ENCODE peak calls at places on chromosomes 16 and 17, in five cellular contexts. One of them, this sample, is unnamed.
A peak's percentile ranks its signal among the peaks of the same experiment; 100 is the strongest.

GRCh38 chr17:76246080-76247066 is 6.1 kb upstream of the RNF157 start:
- DNase-seq in HEK293T: peak; percentile 38
- DNase-seq in NCI-H2081: no peak
- DNase-seq in stimulated activated naive CD8-positive, alpha-beta T cell treated with anti-CD3 and anti-CD28 coated beads, Interleukin-15, Interleukin-2, amounts not matched to agents 100 U/mL and 50 U/mL, for 24 hours: peak; percentile 59
- DNase-seq in fibroblast of villous mesenchyme: peak; percentile 56
- DNase-seq in this sample: no peak

GRCh38 chr16:30005341-30006094 is 5.3 kb downstream of the DOC2A start:
- DNase-seq in HEK293T: peak; percentile 79
- DNase-seq in stimulated activated naive CD8-positive, alpha-beta T cell treated with anti-CD3 and anti-CD28 coated beads, Interleukin-15, Interleukin-2, amounts not matched to agents 100 U/mL and 50 U/mL, for 24 hours: no peak
- DNase-seq in fibroblast of villous mesenchyme: peak; percentile 48
- DNase-seq in NCI-H2081: peak; percentile 6
- DNase-seq in this sample: peak; percentile 8

GRCh38 chr16:1345087-1345486 is 6.6 kb downstream of the TSR3 start:
- DNase-seq in stimulated activated naive CD8-positive, alpha-beta T cell treated with anti-CD3 and anti-CD28 coated beads, Interleukin-15, Interleukin-2, amounts not matched to agents 100 U/mL and 50 U/mL, for 24 hours: no peak
- DNase-seq in HEK293T: no peak
- DNase-seq in NCI-H2081: no peak
- DNase-seq in fibroblast of villous mesenchyme: no peak
- DNase-seq in this sample: no peak

GRCh38 chr17:77698903-77699615 is 259.4 kb upstream of the TNRC6C start:
- DNase-seq in HEK293T: no peak
- DNase-seq in stimulated activated naive CD8-positive, alpha-beta T cell treated with anti-CD3 and anti-CD28 coated beads, Interleukin-15, Interleukin-2, amounts not matched to agents 100 U/mL and 50 U/mL, for 24 hours: no peak
- DNase-seq in fibroblast of villous mesenchyme: no peak
- DNase-seq in NCI-H2081: no peak
- DNase-seq in this sample: no peak

GRCh38 chr17:65407017-65407416 is 154.4 kb downstream of the AXIN2 start:
- DNase-seq in HEK293T: no peak
- DNase-seq in NCI-H2081: no peak
- DNase-seq in stimulated activated naive CD8-positive, alpha-beta T cell treated with anti-CD3 and anti-CD28 coated beads, Interleukin-15, Interleukin-2, amounts not matched to agents 100 U/mL and 50 U/mL, for 24 hours: no peak
- DNase-seq in fibroblast of villous mesenchyme: peak; percentile 11
- DNase-seq in this sample: no peak

GRCh38 chr17:16516594-16517018 is 24.6 kb upstream of the LRRC75A start:
- DNase-seq in NCI-H2081: no peak
- DNase-seq in stimulated activated naive CD8-positive, alpha-beta T cell treated with anti-CD3 and anti-CD28 coated beads, Interleukin-15, Interleukin-2, amounts not matched to agents 100 U/mL and 50 U/mL, for 24 hours: no peak
- DNase-seq in fibroblast of villous mesenchyme: peak; percentile 75
- DNase-seq in HEK293T: peak; percentile 52
- DNase-seq in this sample: no peak

GRCh38 chr16:21104124-21104860 is 46.4 kb downstream of the DNAH3 start:
- DNase-seq in stimulated activated naive CD8-positive, alpha-beta T cell treated with anti-CD3 and anti-CD28 coated beads, Interleukin-15, Interleukin-2, amounts not matched to agents 100 U/mL and 50 U/mL, for 24 hours: no peak
- DNase-seq in HEK293T: no peak
- DNase-seq in NCI-H2081: no peak
- DNase-seq in fibroblast of villous mesenchyme: peak; percentile 21
- DNase-seq in this sample: no peak

GRCh38 chr16:67803894-67804293 is 2.5 kb downstream of the RANBP10 start:
- DNase-seq in HEK293T: no peak
- DNase-seq in fibroblast of villous mesenchyme: no peak
- DNase-seq in stimulated activated naive CD8-positive, alpha-beta T cell treated with anti-CD3 and anti-CD28 coated beads, Interleukin-15, Interleukin-2, amounts not matched to agents 100 U/mL and 50 U/mL, for 24 hours: peak; percentile 34
- DNase-seq in NCI-H2081: no peak
- DNase-seq in this sample: no peak

GRCh38 chr16:89373355-89374110 is 116.8 kb downstream of the ANKRD11 start:
- DNase-seq in NCI-H2081: no peak
- DNase-seq in stimulated activated naive CD8-positive, alpha-beta T cell treated with anti-CD3 and anti-CD28 coated beads, Interleukin-15, Interleukin-2, amounts not matched to agents 100 U/mL and 50 U/mL, for 24 hours: no peak
- DNase-seq in HEK293T: no peak
- DNase-seq in fibroblast of villous mesenchyme: peak; percentile 96
- DNase-seq in this sample: no peak

GRCh38 chr17:45672301-45672700 is 111.8 kb upstream of the CRHR1 start:
- DNase-seq in NCI-H2081: no peak
- DNase-seq in fibroblast of villous mesenchyme: no peak
- DNase-seq in stimulated activated naive CD8-positive, alpha-beta T cell treated with anti-CD3 and anti-CD28 coated beads, Interleukin-15, Interleukin-2, amounts not matched to agents 100 U/mL and 50 U/mL, for 24 hours: no peak
- DNase-seq in HEK293T: no peak
- DNase-seq in this sample: no peak

GRCh38 chr16:58471209-58471975 is 28.6 kb upstream of the NDRG4 start:
- DNase-seq in HEK293T: no peak
- DNase-seq in stimulated activated naive CD8-positive, alpha-beta T cell treated with anti-CD3 and anti-CD28 coated beads, Interleukin-15, Interleukin-2, amounts not matched to agents 100 U/mL and 50 U/mL, for 24 hours: no peak
- DNase-seq in fibroblast of villous mesenchyme: no peak
- DNase-seq in NCI-H2081: no peak
- DNase-seq in this sample: no peak

GRCh38 chr16:19389246-19389645 is 28.4 kb upstream of the TMC5 start:
- DNase-seq in stimulated activated naive CD8-positive, alpha-beta T cell treated with anti-CD3 and anti-CD28 coated beads, Interleukin-15, Interleukin-2, amounts not matched to agents 100 U/mL and 50 U/mL, for 24 hours: peak; percentile 55
- DNase-seq in NCI-H2081: peak; percentile 82
- DNase-seq in fibroblast of villous mesenchyme: peak; percentile 20
- DNase-seq in HEK293T: peak; percentile 35
- DNase-seq in this sample: no peak

GRCh38 chr16:76278976-76279375 is 1.8 kb downstream of the CNTNAP4 start:
- DNase-seq in stimulated activated naive CD8-positive, alpha-beta T cell treated with anti-CD3 and anti-CD28 coated beads, Interleukin-15, Interleukin-2, amounts not matched to agents 100 U/mL and 50 U/mL, for 24 hours: no peak
- DNase-seq in NCI-H2081: peak; percentile 21
- DNase-seq in HEK293T: no peak
- DNase-seq in fibroblast of villous mesenchyme: no peak
- DNase-seq in this sample: no peak

GRCh38 chr17:15364615-15365014 is 23.2 kb upstream of the TEKT3 start:
- DNase-seq in stimulated activated naive CD8-positive, alpha-beta T cell treated with anti-CD3 and anti-CD28 coated beads, Interleukin-15, Interleukin-2, amounts not matched to agents 100 U/mL and 50 U/mL, for 24 hours: no peak
- DNase-seq in NCI-H2081: no peak
- DNase-seq in HEK293T: no peak
- DNase-seq in fibroblast of villous mesenchyme: no peak
- DNase-seq in this sample: no peak

GRCh38 chr16:81681311-81681710 is 97.8 kb upstream of the PLCG2 start:
- DNase-seq in fibroblast of villous mesenchyme: no peak
- DNase-seq in HEK293T: no peak
- DNase-seq in NCI-H2081: no peak
- DNase-seq in stimulated activated naive CD8-positive, alpha-beta T cell treated with anti-CD3 and anti-CD28 coated beads, Interleukin-15, Interleukin-2, amounts not matched to agents 100 U/mL and 50 U/mL, for 24 hours: no peak
- DNase-seq in this sample: no peak

GRCh38 chr16:14283786-14284185 is 212.7 kb downstream of the MRTFB start:
- DNase-seq in NCI-H2081: no peak
- DNase-seq in fibroblast of villous mesenchyme: no peak
- DNase-seq in stimulated activated naive CD8-positive, alpha-beta T cell treated with anti-CD3 and anti-CD28 coated beads, Interleukin-15, Interleukin-2, amounts not matched to agents 100 U/mL and 50 U/mL, for 24 hours: no peak
- DNase-seq in HEK293T: no peak
- DNase-seq in this sample: no peak

GRCh38 chr16:16185095-16185494 is 38.2 kb downstream of the ABCC6 start:
- DNase-seq in stimulated activated naive CD8-positive, alpha-beta T cell treated with anti-CD3 and anti-CD28 coated beads, Interleukin-15, Interleukin-2, amounts not matched to agents 100 U/mL and 50 U/mL, for 24 hours: no peak
- DNase-seq in fibroblast of villous mesenchyme: no peak
- DNase-seq in NCI-H2081: no peak
- DNase-seq in HEK293T: no peak
- DNase-seq in this sample: no peak

GRCh38 chr17:76772842-76773521 is 35.1 kb downstream of the MFSD11 start:
- DNase-seq in stimulated activated naive CD8-positive, alpha-beta T cell treated with anti-CD3 and anti-CD28 coated beads, Interleukin-15, Interleukin-2, amounts not matched to agents 100 U/mL and 50 U/mL, for 24 hours: peak; percentile 48
- DNase-seq in HEK293T: no peak
- DNase-seq in NCI-H2081: no peak
- DNase-seq in fibroblast of villous mesenchyme: peak; percentile 97
- DNase-seq in this sample: peak; percentile 18

GRCh38 chr17:81434079-81434478 is 38.8 kb downstream of the BAHCC1 start:
- DNase-seq in fibroblast of villous mesenchyme: peak; percentile 69
- DNase-seq in NCI-H2081: no peak
- DNase-seq in HEK293T: no peak
- DNase-seq in stimulated activated naive CD8-positive, alpha-beta T cell treated with anti-CD3 and anti-CD28 coated beads, Interleukin-15, Interleukin-2, amounts not matched to agents 100 U/mL and 50 U/mL, for 24 hours: no peak
- DNase-seq in this sample: no peak

GRCh38 chr17:63694974-63695773 is 4.8 kb downstream of the LIMD2 start:
- DNase-seq in HEK293T: no peak
- DNase-seq in fibroblast of villous mesenchyme: no peak
- DNase-seq in NCI-H2081: no peak
- DNase-seq in stimulated activated naive CD8-positive, alpha-beta T cell treated with anti-CD3 and anti-CD28 coated beads, Interleukin-15, Interleukin-2, amounts not matched to agents 100 U/mL and 50 U/mL, for 24 hours: no peak
- DNase-seq in this sample: no peak

GRCh38 chr17:1040216-1040600 is 43.3 kb downstream of the TIMM22 start:
- DNase-seq in HEK293T: no peak
- DNase-seq in stimulated activated naive CD8-positive, alpha-beta T cell treated with anti-CD3 and anti-CD28 coated beads, Interleukin-15, Interleukin-2, amounts not matched to agents 100 U/mL and 50 U/mL, for 24 hours: no peak
- DNase-seq in fibroblast of villous mesenchyme: no peak
- DNase-seq in NCI-H2081: no peak
- DNase-seq in this sample: no peak

GRCh38 chr16:51549836-51550235 is 398.8 kb upstream of the SALL1 start:
- DNase-seq in HEK293T: no peak
- DNase-seq in NCI-H2081: no peak
- DNase-seq in stimulated activated naive CD8-positive, alpha-beta T cell treated with anti-CD3 and anti-CD28 coated beads, Interleukin-15, Interleukin-2, amounts not matched to agents 100 U/mL and 50 U/mL, for 24 hours: no peak
- DNase-seq in fibroblast of villous mesenchyme: no peak
- DNase-seq in this sample: no peak

GRCh38 chr16:71781741-71782140 is 26.9 kb downstream of the AP1G1 start:
- DNase-seq in NCI-H2081: no peak
- DNase-seq in HEK293T: no peak
- DNase-seq in stimulated activated naive CD8-positive, alpha-beta T cell treated with anti-CD3 and anti-CD28 coated beads, Interleukin-15, Interleukin-2, amounts not matched to agents 100 U/mL and 50 U/mL, for 24 hours: no peak
- DNase-seq in fibroblast of villous mesenchyme: peak; percentile 13
- DNase-seq in this sample: no peak

GRCh38 chr17:38897176-38897575 is 27.3 kb downstream of the LASP1 start:
- DNase-seq in HEK293T: no peak
- DNase-seq in fibroblast of villous mesenchyme: peak; percentile 71
- DNase-seq in stimulated activated naive CD8-positive, alpha-beta T cell treated with anti-CD3 and anti-CD28 coated beads, Interleukin-15, Interleukin-2, amounts not matched to agents 100 U/mL and 50 U/mL, for 24 hours: no peak
- DNase-seq in NCI-H2081: no peak
- DNase-seq in this sample: no peak

GRCh38 chr16:54174750-54175149 is 111.8 kb downstream of the IRX3 start:
- DNase-seq in NCI-H2081: no peak
- DNase-seq in stimulated activated naive CD8-positive, alpha-beta T cell treated with anti-CD3 and anti-CD28 coated beads, Interleukin-15, Interleukin-2, amounts not matched to agents 100 U/mL and 50 U/mL, for 24 hours: no peak
- DNase-seq in HEK293T: no peak
- DNase-seq in fibroblast of villous mesenchyme: no peak
- DNase-seq in this sample: no peak

GRCh38 chr16:23286131-23286532 is 16.0 kb upstream of the SCNN1B start:
- DNase-seq in HEK293T: no peak
- DNase-seq in NCI-H2081: no peak
- DNase-seq in stimulated activated naive CD8-positive, alpha-beta T cell treated with anti-CD3 and anti-CD28 coated beads, Interleukin-15, Interleukin-2, amounts not matched to agents 100 U/mL and 50 U/mL, for 24 hours: no peak
- DNase-seq in fibroblast of villous mesenchyme: no peak
- DNase-seq in this sample: no peak

GRCh38 chr17:75272848-75273184 is 1.8 kb upstream of the MIF4GD start:
- DNase-seq in NCI-H2081: no peak
- DNase-seq in HEK293T: no peak
- DNase-seq in fibroblast of villous mesenchyme: no peak
- DNase-seq in stimulated activated naive CD8-positive, alpha-beta T cell treated with anti-CD3 and anti-CD28 coated beads, Interleukin-15, Interleukin-2, amounts not matched to agents 100 U/mL and 50 U/mL, for 24 hours: no peak
- DNase-seq in this sample: no peak

GRCh38 chr17:1554751-1555617 is 7.6 kb downstream of the PITPNA start:
- DNase-seq in fibroblast of villous mesenchyme: no peak
- DNase-seq in stimulated activated naive CD8-positive, alpha-beta T cell treated with anti-CD3 and anti-CD28 coated beads, Interleukin-15, Interleukin-2, amounts not matched to agents 100 U/mL and 50 U/mL, for 24 hours: no peak
- DNase-seq in NCI-H2081: no peak
- DNase-seq in HEK293T: no peak
- DNase-seq in this sample: no peak

GRCh38 chr16:15979801-15980200 is 30.4 kb downstream of the ABCC1 start:
- DNase-seq in NCI-H2081: no peak
- DNase-seq in stimulated activated naive CD8-positive, alpha-beta T cell treated with anti-CD3 and anti-CD28 coated beads, Interleukin-15, Interleukin-2, amounts not matched to agents 100 U/mL and 50 U/mL, for 24 hours: no peak
- DNase-seq in HEK293T: no peak
- DNase-seq in fibroblast of villous mesenchyme: no peak
- DNase-seq in this sample: no peak

GRCh38 chr17:69269174-69269998 is 40.8 kb upstream of the ABCA10 start:
- DNase-seq in stimulated activated naive CD8-positive, alpha-beta T cell treated with anti-CD3 and anti-CD28 coated beads, Interleukin-15, Interleukin-2, amounts not matched to agents 100 U/mL and 50 U/mL, for 24 hours: no peak
- DNase-seq in fibroblast of villous mesenchyme: peak; percentile 77
- DNase-seq in HEK293T: no peak
- DNase-seq in NCI-H2081: no peak
- DNase-seq in this sample: no peak

GRCh38 chr17:280901-281300 is 71.7 kb downstream of the RPH3AL start:
- DNase-seq in NCI-H2081: no peak
- DNase-seq in fibroblast of villous mesenchyme: no peak
- DNase-seq in stimulated activated naive CD8-positive, alpha-beta T cell treated with anti-CD3 and anti-CD28 coated beads, Interleukin-15, Interleukin-2, amounts not matched to agents 100 U/mL and 50 U/mL, for 24 hours: no peak
- DNase-seq in HEK293T: no peak
- DNase-seq in this sample: no peak

GRCh38 chr16:86578056-86578455 is 293 bp upstream of the FOXL1 start:
- DNase-seq in NCI-H2081: no peak
- DNase-seq in fibroblast of villous mesenchyme: peak; percentile 91
- DNase-seq in HEK293T: no peak
- DNase-seq in stimulated activated naive CD8-positive, alpha-beta T cell treated with anti-CD3 and anti-CD28 coated beads, Interleukin-15, Interleukin-2, amounts not matched to agents 100 U/mL and 50 U/mL, for 24 hours: no peak
- DNase-seq in this sample: no peak

GRCh38 chr16:17852977-17853702 is 382.4 kb upstream of the XYLT1 start:
- DNase-seq in stimulated activated naive CD8-positive, alpha-beta T cell treated with anti-CD3 and anti-CD28 coated beads, Interleukin-15, Interleukin-2, amounts not matched to agents 100 U/mL and 50 U/mL, for 24 hours: no peak
- DNase-seq in HEK293T: no peak
- DNase-seq in NCI-H2081: no peak
- DNase-seq in fibroblast of villous mesenchyme: no peak
- DNase-seq in this sample: no peak

GRCh38 chr16:67464565-67464964 is 16.4 kb downstream of the ATP6V0D1 start:
- DNase-seq in HEK293T: no peak
- DNase-seq in stimulated activated naive CD8-positive, alpha-beta T cell treated with anti-CD3 and anti-CD28 coated beads, Interleukin-15, Interleukin-2, amounts not matched to agents 100 U/mL and 50 U/mL, for 24 hours: no peak
- DNase-seq in fibroblast of villous mesenchyme: no peak
- DNase-seq in NCI-H2081: no peak
- DNase-seq in this sample: no peak

GRCh38 chr16:53417976-53418375 is 16.3 kb upstream of the RBL2 start:
- DNase-seq in NCI-H2081: no peak
- DNase-seq in HEK293T: no peak
- DNase-seq in stimulated activated naive CD8-positive, alpha-beta T cell treated with anti-CD3 and anti-CD28 coated beads, Interleukin-15, Interleukin-2, amounts not matched to agents 100 U/mL and 50 U/mL, for 24 hours: no peak
- DNase-seq in fibroblast of villous mesenchyme: no peak
- DNase-seq in this sample: no peak

GRCh38 chr17:3635474-3636153 is 436 bp downstream of the SHPK start:
- DNase-seq in NCI-H2081: no peak
- DNase-seq in stimulated activated naive CD8-positive, alpha-beta T cell treated with anti-CD3 and anti-CD28 coated beads, Interleukin-15, Interleukin-2, amounts not matched to agents 100 U/mL and 50 U/mL, for 24 hours: no peak
- DNase-seq in fibroblast of villous mesenchyme: no peak
- DNase-seq in HEK293T: peak; percentile 20
- DNase-seq in this sample: no peak

GRCh38 chr16:80369559-80369958 is 171.2 kb upstream of the DYNLRB2 start:
- DNase-seq in stimulated activated naive CD8-positive, alpha-beta T cell treated with anti-CD3 and anti-CD28 coated beads, Interleukin-15, Interleukin-2, amounts not matched to agents 100 U/mL and 50 U/mL, for 24 hours: no peak
- DNase-seq in fibroblast of villous mesenchyme: peak; percentile 52
- DNase-seq in HEK293T: peak; percentile 11
- DNase-seq in NCI-H2081: no peak
- DNase-seq in this sample: no peak

GRCh38 chr16:57540906-57541753 is 1.3 kb upstream of the ADGRG5 start:
- DNase-seq in stimulated activated naive CD8-positive, alpha-beta T cell treated with anti-CD3 and anti-CD28 coated beads, Interleukin-15, Interleukin-2, amounts not matched to agents 100 U/mL and 50 U/mL, for 24 hours: peak; percentile 6
- DNase-seq in fibroblast of villous mesenchyme: no peak
- DNase-seq in NCI-H2081: no peak
- DNase-seq in HEK293T: peak; percentile 3
- DNase-seq in this sample: no peak

GRCh38 chr16:56262148-56262878 is 71.0 kb downstream of the GNAO1 start:
- DNase-seq in NCI-H2081: peak; percentile 38
- DNase-seq in fibroblast of villous mesenchyme: no peak
- DNase-seq in HEK293T: no peak
- DNase-seq in stimulated activated naive CD8-positive, alpha-beta T cell treated with anti-CD3 and anti-CD28 coated beads, Interleukin-15, Interleukin-2, amounts not matched to agents 100 U/mL and 50 U/mL, for 24 hours: no peak
- DNase-seq in this sample: no peak